ENCODE peak calls at places on chromosome 4, in four cellular contexts. Y is HCT116, R is K562, H is GM12878. L is an unnamed sample.

GRCh38 chr4:152110780-152111179 is 350.0 kb upstream of the GATB start:
- DNase-seq in Y (no peak), R (no peak), H (no peak), L (no peak)

GRCh38 chr4:18923496-18924161 is 902.1 kb upstream of the LCORL start:
- DNase-seq in Y (no peak), R (no peak), H (no peak), L (no peak)

GRCh38 chr4:64125354-64125753 is 283.9 kb downstream of the TECRL start:
- DNase-seq in Y (no peak), R (no peak), H (no peak), L (no peak)

GRCh38 chr4:86220137-86220536 is 139.7 kb downstream of the MAPK10 start:
- DNase-seq in Y (no peak), R (no peak), H (no peak), L (no peak)

GRCh38 chr4:70705856-70706461 is 15.8 kb upstream of the RUFY3 start:
- DNase-seq in Y (no peak), R (no peak), H (no peak), L (no peak)

GRCh38 chr4:132228676-132229075 is 920.4 kb upstream of the PCDH10 start:
- DNase-seq in Y (no peak), R (no peak), H (no peak), L (no peak)

GRCh38 chr4:94576163-94576562 is 124.4 kb downstream of the PDLIM5 start:
- DNase-seq in Y (no peak), R (no peak), H (no peak), L (no peak)

GRCh38 chr4:2598661-2599654 is 62.5 kb downstream of the FAM193A start:
- DNase-seq in Y (no peak), R (peak), H (peak), L (no peak)

GRCh38 chr4:3388461-3389185 is 53.1 kb upstream of the HGFAC start:
- DNase-seq in Y (no peak), R (no peak), H (peak), L (peak)

GRCh38 chr4:154345359-154345758 is 146.2 kb downstream of the DCHS2 start:
- DNase-seq in Y (no peak), R (no peak), H (no peak), L (no peak)

GRCh38 chr4:154348657-154349056 is 142.9 kb downstream of the DCHS2 start:
- DNase-seq in Y (no peak), R (peak), H (no peak), L (no peak)

GRCh38 chr4:154344686-154345085 is 146.9 kb downstream of the DCHS2 start:
- DNase-seq in Y (peak), R (peak), H (no peak), L (no peak)

GRCh38 chr4:154354883-154355282 is 136.7 kb downstream of the DCHS2 start:
- DNase-seq in Y (no peak), R (no peak), H (no peak), L (no peak)

GRCh38 chr4:154349829-154350228 is 141.8 kb downstream of the DCHS2 start:
- DNase-seq in Y (peak), R (peak), H (no peak), L (no peak)
- TF ChIP-seq EGR1 in Y (no peak), R (no peak), H (no peak), L (no peak)

GRCh38 chr4:38088321-38088720 is 128.1 kb downstream of the PTTG2 start:
- DNase-seq in Y (no peak), R (no peak), H (no peak), L (no peak)
- TF ChIP-seq EGR1 in Y (no peak), R (no peak), H (no peak), L (no peak)

GRCh38 chr4:106450249-106450648 is 81.7 kb upstream of the GIMD1 start:
- DNase-seq in Y (no peak), R (no peak), H (no peak), L (no peak)
- TF ChIP-seq EGR1 in Y (no peak), R (no peak), H (no peak), L (no peak)

GRCh38 chr4:166252487-166253402 is 379.7 kb downstream of the TLL1 start:
- DNase-seq in Y (peak), R (peak), H (no peak), L (no peak)
- TF ChIP-seq EGR1 in Y (no peak), R (no peak), H (no peak), L (no peak)

L was measured in H1.